ENCODE peak calls at places on chromosome 5, in five cellular contexts. D is upper lobe of right lung, S is cardiac muscle cell, I is PC-9, E is transverse colon. Z is an unnamed sample.

GRCh38 chr5:116546033-116546742 is 28.4 kb downstream of the SEMA6A start:
- DNase-seq in I (no peak), S (no peak), E (peak; percentile 80), D (no peak), Z (no peak)

GRCh38 chr5:108730617-108731340 is 16.9 kb upstream of the FER start:
- DNase-seq in S (no peak), D (no peak), E (no peak), I (no peak), Z (no peak)

GRCh38 chr5:154501566-154501965 is 23.5 kb upstream of the HAND1 start:
- DNase-seq in S (no peak), E (no peak), I (no peak), D (peak; percentile 21), Z (no peak)

GRCh38 chr5:78549043-78549442 is 99.5 kb downstream of the LHFPL2 start:
- DNase-seq in S (peak; percentile 79), I (no peak), D (no peak), E (peak; percentile 17), Z (no peak)

GRCh38 chr5:18745988-18746615 is 1111.8 kb downstream of the TAF11L14 start:
- DNase-seq in S (no peak), I (peak; percentile 73), D (no peak), E (peak; percentile 37), Z (no peak)

GRCh38 chr5:158783382-158783781 is 316.3 kb downstream of the EBF1 start:
- DNase-seq in I (no peak), D (no peak), S (no peak), E (no peak), Z (no peak)

GRCh38 chr5:16750445-16750844 is 133.6 kb upstream of the RETREG1 start:
- DNase-seq in D (no peak), I (no peak), S (no peak), E (no peak), Z (no peak)

GRCh38 chr5:180136661-180137381 is 65.3 kb upstream of the RNF130 start:
- DNase-seq in I (no peak), E (no peak), D (no peak), S (no peak), Z (no peak)

GRCh38 chr5:154761062-154761740 is 6.0 kb downstream of the LARP1 start:
- DNase-seq in I (no peak), D (no peak), S (no peak), E (no peak), Z (no peak)

GRCh38 chr5:164002214-164002613 is 496.8 kb downstream of the MAT2B start:
- DNase-seq in I (peak; percentile 56), D (no peak), E (no peak), S (no peak), Z (no peak)

DNA sequence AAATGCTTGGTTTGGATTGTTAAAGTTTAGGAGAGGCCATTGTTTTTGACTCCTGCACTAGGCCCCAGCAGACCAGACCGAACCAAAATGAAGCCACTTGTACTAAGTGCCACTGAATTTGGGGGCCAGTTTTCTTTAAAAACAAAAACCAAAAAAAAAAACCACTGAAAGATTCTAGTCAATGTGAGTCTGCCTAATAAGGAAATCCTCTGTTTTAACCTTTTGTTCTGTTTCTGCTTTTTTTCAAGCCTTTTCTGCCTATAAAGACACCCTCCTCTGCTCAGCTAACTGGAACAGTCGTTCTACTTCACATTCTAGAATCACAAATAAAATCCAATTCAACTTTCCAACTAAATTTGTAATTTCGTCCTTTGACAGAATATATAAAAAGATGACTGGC is 64.9 kb downstream of the SERINC5 start:
- DNase-seq in D (no peak), S (no peak), I (no peak), E (no peak), Z (no peak)
- H3K27ac ChIP-seq in D (no peak overlapping the region), S (peak overlapping the region; percentile 84), I (no peak overlapping the region), E (peak overlapping the region; percentile 32), Z (no peak overlapping the region)

GRCh38 chr5:71455427-71456361 is at the start of gene BDP1:
- DNase-seq in D (peak; percentile 98), S (peak; percentile 97), I (peak; percentile 89), E (peak; percentile 98), Z (peak; percentile 96)
- TF ChIP-seq CTCF in D (peak; percentile 33), S (peak; percentile 30), I (peak; percentile 45), E (peak; percentile 48), Z (peak; percentile 52)

GRCh38 chr5:150078802-150079654 is 7.3 kb downstream of the CSF1R start:
- DNase-seq in D (no peak), S (no peak), I (no peak), E (no peak), Z (no peak)

GRCh38 chr5:150081541-150082283 is 4.6 kb downstream of the CSF1R start:
- DNase-seq in D (peak; percentile 91), I (no peak), S (peak; percentile 68), E (peak; percentile 53), Z (no peak)

GRCh38 chr5:150082364-150082763 is 4.0 kb downstream of the CSF1R start:
- DNase-seq in E (no peak), D (peak; percentile 27), S (no peak), I (no peak), Z (no peak)

GRCh38 chr5:150079655-150080461 is 6.5 kb downstream of the CSF1R start:
- DNase-seq in D (peak; percentile 62), I (no peak), E (no peak), S (no peak), Z (no peak)

GRCh38 chr5:150080696-150081435 is 5.5 kb downstream of the CSF1R start:
- DNase-seq in S (no peak), I (no peak), D (no peak), E (no peak), Z (no peak)
- H3K4me3 ChIP-seq in S (no peak overlapping the region), I (no peak overlapping the region), D (no peak overlapping the region), E (no peak overlapping the region), Z (no peak overlapping the region)

GRCh38 chr5:125393416-125393815 is 647.0 kb upstream of the ZNF608 start:
- DNase-seq in D (no peak), I (no peak), S (no peak), E (no peak), Z (no peak)

GRCh38 chr5:125390316-125390715 is 643.9 kb upstream of the ZNF608 start:
- DNase-seq in S (no peak), I (no peak), D (no peak), E (no peak), Z (no peak)

GRCh38 chr5:125396462-125396861 is 650.0 kb upstream of the ZNF608 start:
- DNase-seq in E (no peak), I (no peak), D (no peak), S (no peak), Z (no peak)

GRCh38 chr5:125398466-125398865 is 652.0 kb upstream of the ZNF608 start:
- DNase-seq in I (no peak), E (no peak), S (no peak), D (no peak), Z (no peak)

DNA sequence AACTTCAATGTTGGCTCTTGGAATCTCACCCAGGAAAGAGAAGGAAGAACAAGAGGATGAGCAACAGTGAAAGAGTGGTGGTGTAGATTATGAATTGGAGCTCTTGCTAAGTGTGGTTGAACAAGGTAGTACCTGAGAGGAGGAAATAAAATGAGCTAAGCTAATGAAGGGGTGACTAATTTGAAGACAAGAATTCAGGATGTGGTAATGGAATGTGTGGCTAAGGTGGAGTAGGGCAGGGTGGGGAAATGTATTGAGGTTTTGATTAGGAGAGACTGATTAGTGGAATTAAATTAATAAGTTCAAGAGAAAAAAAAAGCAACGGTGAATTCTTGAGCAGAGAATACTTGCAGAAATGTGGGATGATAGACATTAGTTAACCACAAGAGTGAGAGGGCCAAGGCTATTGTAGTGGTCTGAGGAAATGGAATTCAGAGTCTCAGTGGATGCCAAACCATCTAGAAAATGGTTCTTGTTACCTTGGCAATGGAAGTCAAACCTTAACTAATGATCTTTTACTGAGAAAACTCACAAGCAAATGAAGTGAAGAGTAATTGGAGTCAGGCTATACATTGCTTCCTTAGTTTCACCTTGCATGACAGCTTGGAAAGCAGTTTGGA is 648.3 kb upstream of the ZNF608 start:
- DNase-seq in E (no peak), I (peak; percentile 80), D (no peak), S (peak; percentile 23), Z (no peak)
- H3K27ac ChIP-seq in E (no peak overlapping the region), I (peak overlapping the region; percentile 42), D (no peak overlapping the region), S (no peak overlapping the region), Z (no peak overlapping the region)

GRCh38 chr5:36710039-36710438 is 103.6 kb downstream of the SLC1A3 start:
- DNase-seq in S (no peak), E (no peak), D (no peak), I (no peak), Z (no peak)

GRCh38 chr5:36713541-36713940 is 107.1 kb downstream of the SLC1A3 start:
- DNase-seq in D (no peak), S (no peak), I (no peak), E (no peak), Z (no peak)

GRCh38 chr5:36712719-36713118 is 106.3 kb downstream of the SLC1A3 start:
- DNase-seq in S (no peak), I (no peak), D (no peak), E (no peak), Z (no peak)

GRCh38 chr5:36705055-36705454 is 98.6 kb downstream of the SLC1A3 start:
- DNase-seq in E (no peak), D (no peak), S (no peak), I (no peak), Z (no peak)

DNA sequence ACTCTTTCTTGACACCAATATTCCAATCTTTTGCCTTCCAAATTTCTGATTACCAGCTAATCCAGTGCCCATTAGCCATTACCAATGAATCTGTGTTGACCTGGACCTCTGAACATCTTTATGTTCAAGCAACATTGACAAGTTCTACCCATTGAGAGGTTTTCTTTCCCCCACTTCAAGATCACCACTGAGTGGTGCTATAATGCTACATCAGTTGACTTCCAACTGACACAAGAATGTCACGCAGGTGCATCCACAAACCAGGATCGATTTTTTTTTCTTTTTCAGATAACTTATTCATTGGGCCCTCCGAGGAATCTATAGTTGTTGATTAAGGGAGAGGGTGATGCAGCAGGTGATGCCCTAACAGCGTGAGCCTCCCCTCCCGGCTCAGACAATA is 102.6 kb downstream of the SLC1A3 start:
- DNase-seq in S (no peak), D (no peak), E (no peak), I (no peak), Z (no peak)
- TF ChIP-seq CTCF in S (no peak), D (no peak), E (no peak), I (no peak), Z (no peak)

GRCh38 chr5:132775439-132776076 is 1.5 kb downstream of the SEPTIN8 start:
- DNase-seq in D (no peak), E (no peak), I (peak; percentile 62), S (no peak), Z (no peak)
- H3K4me3 ChIP-seq in D (peak overlapping the region; percentile 73), E (peak overlapping the region; percentile 94), I (peak overlapping the region; percentile 81), S (peak overlapping the region; percentile 74), Z (peak overlapping the region; percentile 77)